ENCODE peak calls at places on chromosomes 13 and 19, in four cellular contexts. E is activated T-cell treated with anti-CD3 and anti-CD28 coated beads, Interleukin-2, amount 50 U/mL, for 72 hours; C is naive thymus-derived CD8-positive, alpha-beta T cell; M is anterior cingulate cortex. T is an unnamed sample.

GRCh38 chr19:3404324-3405260 is 38.2 kb downstream of the NFIC start:
- DNase-seq in E (no peak), C (no peak), M (peak; percentile 52), T (no peak)

GRCh38 chr19:38412961-38413360 is 10.1 kb downstream of the FAM98C start:
- DNase-seq in E (no peak), C (no peak), M (no peak), T (no peak)

GRCh38 chr13:92122454-92122853 is 724.0 kb downstream of the GPC5 start:
- DNase-seq in C (no peak), E (no peak), M (no peak), T (no peak)

GRCh38 chr19:42253245-42254082 is 1.5 kb downstream of the ERF start:
- DNase-seq in M (no peak), E (peak; percentile 71), C (peak; percentile 53), T (peak; percentile 77)

GRCh38 chr13:79341202-79341601 is 64.9 kb downstream of the RBM26 start:
- DNase-seq in C (no peak), M (no peak), E (no peak), T (no peak)

GRCh38 chr19:18839465-18840287 is 7.9 kb downstream of the UPF1 start:
- DNase-seq in C (no peak), E (no peak), M (no peak), T (no peak)

GRCh38 chr19:42111384-42111783 is 20.9 kb downstream of the POU2F2 start:
- DNase-seq in E (no peak), C (no peak), M (no peak), T (no peak)

GRCh38 chr13:96992633-96993032 is 1.6 kb downstream of the OXGR1 start:
- DNase-seq in C (no peak), M (no peak), E (no peak), T (no peak)

GRCh38 chr13:51584731-51585191 is 499 bp downstream of the WDFY2 start:
- DNase-seq in E (peak; percentile 74), C (no peak), M (peak; percentile 17), T (peak; percentile 66)

GRCh38 chr19:55368701-55369563 is 1.3 kb downstream of the IL11 start:
- DNase-seq in C (no peak), E (peak; percentile 53), M (no peak), T (peak; percentile 65)

GRCh38 chr19:13953021-13953531 is 767 bp downstream of the DCAF15 start:
- DNase-seq in M (no peak), C (no peak), E (no peak), T (no peak)

GRCh38 chr19:54952591-54953344 is 5.4 kb upstream of the NLRP7 start:
- DNase-seq in M (no peak), E (no peak), C (no peak), T (no peak)

GRCh38 chr19:50695251-50696064 is 24.1 kb downstream of the SHANK1 start:
- DNase-seq in E (peak; percentile 43), C (peak; percentile 19), M (no peak), T (peak; percentile 75)

GRCh38 chr13:110283661-110284516 is 23.1 kb downstream of the COL4A1 start:
- DNase-seq in C (no peak), E (no peak), M (no peak), T (no peak)

GRCh38 chr19:30968841-30969399 is 380.3 kb downstream of the TSHZ3 start:
- DNase-seq in E (no peak), M (no peak), C (no peak), T (no peak)

GRCh38 chr19:12749938-12750521 is 1.6 kb upstream of the BEST2 start:
- DNase-seq in M (no peak), E (no peak), C (no peak), T (no peak)

GRCh38 chr13:110453767-110454166 is 107.8 kb downstream of the RAB20 start:
- DNase-seq in C (no peak), E (no peak), M (no peak), T (no peak)

GRCh38 chr13:34913040-34913439 is 29.0 kb upstream of the NBEA start:
- DNase-seq in E (no peak), M (no peak), C (no peak), T (no peak)

GRCh38 chr19:43673702-43674629 is 4.0 kb upstream of the PLAUR start:
- DNase-seq in C (no peak), M (no peak), E (no peak), T (no peak)

GRCh38 chr19:1175020-1175419 is 952 bp upstream of the SBNO2 start:
- DNase-seq in C (no peak), E (no peak), M (no peak), T (no peak)

GRCh38 chr19:46426506-46427162 is 2.1 kb downstream of the PNMA8C start:
- DNase-seq in C (no peak), E (peak; percentile 46), M (no peak), T (peak; percentile 73)

GRCh38 chr19:31656507-31656906 is 307.3 kb upstream of the TSHZ3 start:
- DNase-seq in C (no peak), M (no peak), E (no peak), T (no peak)

GRCh38 chr13:111658150-111659100 is 338.0 kb downstream of the TEX29 start:
- DNase-seq in E (no peak), M (peak; percentile 14), C (no peak), T (no peak)

GRCh38 chr13:43077906-43078305 is 54.5 kb downstream of the DNAJC15 start:
- DNase-seq in E (no peak), C (no peak), M (no peak), T (no peak)

GRCh38 chr13:92991687-92992086 is 234.9 kb upstream of the GPC6 start:
- DNase-seq in E (no peak), M (no peak), C (no peak), T (no peak)

T was measured in GM13976.